ENCODE peak calls at places on chromosomes 11 and 22, in six cellular contexts. J is A549, A is HepG2, W is GM12878, M is upper lobe of left lung, X is K562. C is an unnamed sample.

GRCh38 chr11:122343247-122343646 is 227.2 kb upstream of the BLID start:
- ATAC-seq in J (no peak), W (no peak), M (no peak), A (no peak), X (no peak), C (no peak)

GRCh38 chr22:27223317-27224177 is 566.2 kb downstream of the MIAT start:
- ATAC-seq in W (no peak), J (peak), X (no peak), M (peak), A (no peak), C (peak)

GRCh38 chr11:72393303-72393702 is 41.0 kb downstream of the CLPB start:
- ATAC-seq in M (no peak), W (no peak), A (no peak), J (no peak), X (no peak), C (no peak)

GRCh38 chr11:59114344-59114743 is 7.3 kb downstream of the FAM111B start:
- ATAC-seq in J (no peak), M (no peak), W (no peak), X (no peak), A (no peak), C (no peak)

GRCh38 chr11:122751298-122752070 is 86.8 kb upstream of the CRTAM start:
- ATAC-seq in M (no peak), J (no peak), A (no peak), X (no peak), W (no peak), C (no peak)

GRCh38 chr22:46793497-46793896 is 31.0 kb downstream of the TBC1D22A start:
- ATAC-seq in J (no peak), X (no peak), M (no peak), W (no peak), A (no peak), C (no peak)

GRCh38 chr11:58498464-58498863 is 9.4 kb downstream of the OR5B21 start:
- ATAC-seq in A (no peak), M (no peak), W (no peak), J (no peak), X (no peak), C (no peak)

GRCh38 chr22:28656156-28656555 is 23.5 kb downstream of the TTC28 start:
- ATAC-seq in M (no peak), A (no peak), J (no peak), W (no peak), X (peak), C (no peak)

GRCh38 chr11:93895106-93895862 is 44.9 kb upstream of the VSTM5 start:
- ATAC-seq in W (peak), X (peak), M (peak), J (peak), A (peak), C (no peak)

GRCh38 chr11:130087294-130087926 is 17.7 kb downstream of the APLP2 start:
- ATAC-seq in A (no peak), J (no peak), X (peak), M (no peak), W (peak), C (no peak)

DNA sequence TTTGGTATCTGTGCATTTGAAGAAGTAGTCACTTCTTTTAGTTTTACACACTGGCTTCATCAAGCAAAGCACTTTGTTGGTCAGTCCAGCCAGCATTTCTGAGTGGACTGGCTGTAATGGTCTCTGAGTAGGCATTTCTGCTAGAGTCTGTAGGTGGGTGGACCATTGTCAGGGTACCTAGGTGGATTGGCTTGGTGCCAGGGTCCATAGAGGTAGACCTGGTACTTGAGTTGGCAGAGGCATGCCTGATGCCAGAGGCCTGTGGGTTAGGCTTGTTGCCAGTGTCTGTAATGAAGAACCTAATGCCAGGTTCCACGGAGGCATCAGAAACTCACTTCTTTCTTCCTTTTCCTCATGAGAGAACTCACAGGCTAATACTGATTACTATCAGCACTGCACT is 157.9 kb upstream of the C11orf87 start:
- ATAC-seq in A (no peak), J (no peak), X (no peak), M (no peak), W (no peak), C (no peak)
- TF ChIP-seq EP300 in A (no peak), J (no peak), X (no peak), M (no peak), W (no peak), C (no peak)

GRCh38 chr11:55854704-55855103 is 16.2 kb downstream of the OR5D16 start:
- ATAC-seq in J (no peak), A (no peak), W (peak), X (no peak), M (no peak), C (no peak)
- H3K4me3 ChIP-seq in J (no peak), A (no peak), W (no peak), X (no peak), M (no peak), C (no peak)

DNA sequence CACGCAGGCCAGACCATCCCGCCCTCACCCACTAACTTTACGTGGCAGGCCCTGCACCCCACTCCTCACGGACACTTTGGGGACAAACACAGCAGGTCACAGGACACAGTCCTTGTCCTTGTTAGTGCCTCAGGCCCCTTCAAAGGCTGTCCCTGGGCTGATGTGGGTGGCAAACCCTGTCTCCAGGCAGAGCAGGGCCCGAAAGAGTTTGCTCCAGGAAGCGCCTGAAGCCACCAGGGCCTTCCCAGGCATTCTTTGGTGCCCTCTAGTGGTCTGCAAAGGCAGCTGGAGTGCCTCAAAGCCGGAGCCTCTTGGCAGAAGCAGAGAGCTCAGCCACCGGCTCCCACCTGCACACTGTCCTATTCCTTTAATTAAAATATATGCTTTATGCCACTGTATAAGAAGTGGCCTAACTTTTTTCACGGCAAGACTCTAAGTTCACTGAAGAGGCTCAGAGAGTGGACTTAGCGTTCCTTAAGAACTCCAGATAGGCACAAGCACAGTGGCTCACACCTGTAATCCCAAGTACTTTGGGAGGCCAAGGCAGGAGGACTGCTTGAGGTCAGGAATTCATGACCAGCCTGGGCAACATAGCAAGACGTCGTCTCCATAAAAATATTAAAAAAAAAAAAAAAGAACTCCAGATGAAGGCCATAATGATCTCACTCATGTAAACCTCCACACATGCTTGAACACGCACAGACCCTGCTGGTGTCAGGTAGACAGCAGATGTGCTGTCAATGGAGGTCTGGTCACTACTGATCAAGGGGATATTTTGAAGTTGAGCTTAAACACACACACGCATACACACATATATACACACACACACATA is 11.1 kb downstream of the TXN2 start:
- ATAC-seq in A (peak), M (peak), X (peak), J (peak), W (peak), C (peak)
- TF ChIP-seq CTCF in A (peak), M (peak), X (peak), J (peak), W (peak), C (peak)

GRCh38 chr11:12042215-12042676 is 33.8 kb upstream of the DKK3 start:
- ATAC-seq in J (no peak), W (no peak), A (no peak), X (peak), M (no peak), C (no peak)

GRCh38 chr11:12044799-12045198 is 36.4 kb upstream of the DKK3 start:
- ATAC-seq in M (no peak), X (peak), A (peak), J (peak), W (no peak), C (no peak)

GRCh38 chr11:12043221-12043620 is 34.8 kb upstream of the DKK3 start:
- ATAC-seq in A (no peak), J (no peak), W (no peak), X (no peak), M (no peak), C (no peak)

GRCh38 chr11:12045914-12046635 is 37.6 kb upstream of the DKK3 start:
- ATAC-seq in M (no peak), J (no peak), X (no peak), A (no peak), W (no peak), C (no peak)

GRCh38 chr11:12043959-12044772 is 35.7 kb upstream of the DKK3 start:
- ATAC-seq in X (peak), J (peak), M (peak), A (peak), W (peak), C (peak)
- TF ChIP-seq EP300 in X (no peak), J (peak), M (no peak), A (no peak), W (no peak), C (no peak)

GRCh38 chr11:114304065-114304464 is 7.9 kb downstream of the NNMT start:
- ATAC-seq in A (no peak), M (no peak), X (no peak), J (no peak), W (no peak), C (no peak)
- H3K4me3 ChIP-seq in A (no peak), M (no peak), X (no peak), J (peak), W (no peak), C (peak)

DNA sequence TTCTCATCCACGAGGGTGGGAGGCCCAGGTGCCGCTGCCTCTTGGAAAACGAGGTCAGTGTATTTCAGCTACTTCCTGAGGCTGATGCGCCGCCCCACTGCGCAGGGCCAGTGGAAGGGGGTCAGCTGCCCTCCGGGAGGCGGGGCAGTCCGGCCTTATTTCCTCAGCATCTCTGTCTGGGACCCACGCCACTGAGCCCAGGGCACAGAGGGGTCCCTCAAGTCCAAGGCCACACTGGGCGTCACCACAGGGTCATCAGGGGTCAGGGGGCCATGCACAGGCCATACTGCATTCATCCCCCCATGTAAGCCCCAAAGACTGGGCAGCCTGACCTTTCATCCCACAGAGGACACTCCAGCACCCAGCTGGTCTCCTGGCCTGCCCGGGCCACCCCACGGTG is 12.1 kb downstream of the RTN4R start:
- ATAC-seq in M (no peak), W (no peak), J (no peak), X (no peak), A (no peak), C (no peak)
- TF ChIP-seq CTCF in M (no peak), W (no peak), J (no peak), X (no peak), A (no peak), C (no peak)

DNA sequence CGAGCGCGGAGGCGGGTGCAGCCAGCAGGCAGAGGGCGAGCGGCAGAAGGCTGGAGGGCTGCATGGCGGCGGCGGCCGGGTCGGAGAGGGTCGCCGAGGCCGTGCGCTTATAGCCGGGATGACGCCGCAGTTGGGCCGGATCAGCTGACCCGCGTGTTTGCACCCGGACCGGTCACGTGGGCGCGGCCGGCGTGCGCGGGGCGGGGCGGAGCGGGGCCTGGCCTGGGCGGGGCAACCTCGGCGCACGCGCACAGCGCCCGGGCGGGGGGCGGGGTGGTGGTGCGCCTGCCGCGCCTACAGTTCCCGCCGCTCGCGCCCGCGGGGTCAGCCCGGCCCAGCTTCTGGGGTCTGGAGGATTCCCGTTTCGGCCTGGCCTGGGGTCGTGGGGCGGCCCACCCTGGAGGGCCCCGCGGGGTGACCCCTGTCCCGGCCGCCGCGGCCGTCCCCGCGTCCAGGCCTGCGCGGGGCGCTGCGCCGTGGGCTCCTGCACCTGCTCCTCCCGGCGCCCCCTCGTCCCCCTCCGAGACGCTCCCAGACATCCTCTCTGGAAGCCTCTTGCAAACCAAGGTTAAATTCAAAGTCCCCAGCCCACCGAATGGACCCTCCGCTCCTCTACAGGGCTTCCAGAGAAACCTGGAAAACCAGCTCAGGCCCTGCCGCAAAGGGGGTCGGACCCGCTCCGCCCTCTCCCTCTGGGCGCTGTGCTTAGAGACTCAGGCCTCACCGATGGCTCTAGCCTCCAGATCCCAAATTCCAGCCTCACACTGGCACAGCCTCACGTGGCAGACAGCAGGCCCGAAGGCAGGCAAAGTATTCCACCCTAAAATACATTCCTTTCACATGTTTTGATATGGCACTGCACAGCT is at the start of gene CTSD:
- ATAC-seq in A (peak), M (peak), X (peak), W (peak), J (peak), C (peak)
- TF ChIP-seq EP300 in A (no peak), M (no peak), X (peak), W (no peak), J (no peak), C (no peak)

GRCh38 chr11:111539426-111540113 is 950 bp upstream of the LAYN start:
- ATAC-seq in W (no peak), M (no peak), A (no peak), J (no peak), X (no peak), C (peak)
- H3K4me3 ChIP-seq in W (no peak), M (peak), A (no peak), J (no peak), X (no peak), C (peak)

C was measured in gastroesophageal sphincter.